ENCODE peak calls at places on chromosomes 4 and X, in six cellular contexts. N, T, V, I, R and G are unnamed samples.

GRCh38 chr4:166104623-166105022 is 231.6 kb downstream of the TLL1 start:
- DNase-seq in N (no peak), T (no peak), V (no peak), I (no peak), R (no peak), G (no peak)

GRCh38 chr4:88533088-88533790 is 9.7 kb upstream of the PYURF start:
- DNase-seq in N (no peak), T (peak; percentile 42), V (no peak), I (peak; percentile 89), R (no peak), G (peak; percentile 39)

GRCh38 chr4:180314972-180315371 is 1928.2 kb upstream of the TENM3 start:
- DNase-seq in N (peak; percentile 93), T (no peak), V (no peak), I (no peak), R (no peak), G (no peak)

GRCh38 chr4:80155286-80155982 is 41.9 kb upstream of the PRDM8 start:
- DNase-seq in N (no peak), T (no peak), V (no peak), I (peak; percentile 19), R (no peak), G (peak; percentile 62)

GRCh38 chrX:129553619-129554288 is 13.7 kb downstream of the OCRL start:
- DNase-seq in N (peak; percentile 14), T (no peak), V (no peak), I (no peak), R (no peak), G (no peak)

GRCh38 chr4:109027016-109027500 is 264.2 kb upstream of the ETNPPL start:
- DNase-seq in N (no peak), T (peak; percentile 40), V (no peak), I (no peak), R (no peak), G (no peak)

GRCh38 chr4:23022032-23022431 is 329.3 kb downstream of the GBA3 start:
- DNase-seq in N (no peak), T (peak; percentile 92), V (no peak), I (peak; percentile 78), R (no peak), G (no peak)

GRCh38 chrX:150730719-150731118 is 37.5 kb downstream of the MTMR1 start:
- DNase-seq in N (no peak), T (no peak), V (no peak), I (peak; percentile 89), R (no peak), G (peak; percentile 65)

GRCh38 chr4:48017108-48017527 is 546 bp downstream of the NIPAL1 start:
- DNase-seq in N (no peak), T (peak; percentile 54), V (no peak), I (peak; percentile 89), R (peak; percentile 68), G (peak; percentile 75)

GRCh38 chrX:41516995-41517660 is 70.0 kb downstream of the NYX start:
- DNase-seq in N (no peak), T (peak; percentile 37), V (no peak), I (no peak), R (no peak), G (no peak)

GRCh38 chrX:120680090-120680489 is 50.2 kb upstream of the C1GALT1C1 start:
- DNase-seq in N (peak; percentile 38), T (no peak), V (no peak), I (no peak), R (no peak), G (no peak)

GRCh38 chr4:186621959-186622553 is 66.7 kb upstream of the MTNR1A start:
- DNase-seq in N (no peak), T (peak; percentile 75), V (no peak), I (peak; percentile 93), R (no peak), G (peak; percentile 92)

GRCh38 chr4:81724925-81725329 is 253.2 kb upstream of the RASGEF1B start:
- DNase-seq in N (peak; percentile 89), T (peak; percentile 87), V (peak; percentile 7), I (peak; percentile 2), R (no peak), G (no peak)

GRCh38 chr4:168655182-168655581 is 158.3 kb downstream of the PALLD start:
- DNase-seq in N (peak; percentile 57), T (no peak), V (no peak), I (no peak), R (no peak), G (no peak)

GRCh38 chrX:150574824-150575409 is 6.5 kb downstream of the MTM1 start:
- DNase-seq in N (peak; percentile 75), T (peak; percentile 32), V (no peak), I (no peak), R (no peak), G (peak; percentile 16)

GRCh38 chr4:173507471-173508385 is 22.3 kb downstream of the HAND2 start:
- DNase-seq in N (no peak), T (peak; percentile 34), V (no peak), I (no peak), R (peak; percentile 83), G (no peak)

GRCh38 chr4:173506780-173507211 is 23.2 kb downstream of the HAND2 start:
- DNase-seq in N (no peak), T (peak; percentile 43), V (no peak), I (no peak), R (peak; percentile 76), G (no peak)

GRCh38 chr4:173505924-173506779 is 23.9 kb downstream of the HAND2 start:
- DNase-seq in N (peak; percentile 78), T (peak; percentile 89), V (peak; percentile 21), I (peak; percentile 77), R (peak; percentile 77), G (peak; percentile 77)

GRCh38 chr4:173509031-173510001 is 20.7 kb downstream of the HAND2 start:
- DNase-seq in N (no peak), T (peak; percentile 70), V (no peak), I (peak; percentile 86), R (peak; percentile 58), G (peak; percentile 76)

GRCh38 chr4:173508386-173509002 is 21.5 kb downstream of the HAND2 start:
- DNase-seq in N (no peak), T (peak; percentile 37), V (no peak), I (peak; percentile 50), R (peak; percentile 55), G (no peak)
- H3K27me3 ChIP-seq in N (no peaks in the 10 kb centered on the region), T (peaks cover 90% of the 10 kb centered on the region), V (peaks cover 32% of the 10 kb centered on the region), I (no peaks in the 10 kb centered on the region), R (no peaks in the 10 kb centered on the region), G (no peaks in the 10 kb centered on the region)

DNA sequence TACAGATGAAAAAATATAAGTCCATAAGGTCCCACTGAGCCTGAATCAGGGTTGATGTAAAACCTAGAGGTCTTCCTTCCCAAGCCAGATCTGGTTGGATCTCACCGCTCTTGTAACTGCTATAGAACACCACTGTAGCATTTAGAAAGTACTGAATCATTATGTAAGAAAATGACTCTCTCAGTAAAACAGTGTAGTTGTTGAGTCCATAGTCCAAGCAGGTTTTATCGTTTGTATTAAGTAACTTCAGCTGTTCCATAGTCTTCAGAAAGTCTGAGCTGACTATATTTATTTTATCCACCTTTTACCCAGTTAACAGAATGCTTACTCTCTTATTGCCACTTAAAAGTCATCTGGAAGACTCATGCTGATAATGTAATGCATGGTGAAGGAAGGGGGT is 82.2 kb downstream of the POLA1 start:
- DNase-seq in N (no peak), T (no peak), V (peak; percentile 1), I (no peak), R (no peak), G (no peak)
- H3K36me3 ChIP-seq in N (no peaks in the 10 kb centered on the region), T (no peaks in the 10 kb centered on the region), V (no peaks in the 10 kb centered on the region), I (no peaks in the 10 kb centered on the region), R (peaks cover 4% of the 10 kb centered on the region), G (no peaks in the 10 kb centered on the region)

GRCh38 chr4:91973479-91974153 is 330.1 kb upstream of the GRID2 start:
- DNase-seq in N (no peak), T (no peak), V (no peak), I (no peak), R (no peak), G (no peak)
- H3K9ac ChIP-seq in N (no peak overlapping the region), T (no peak overlapping the region), V (no peak overlapping the region), I (no peak overlapping the region), R (no peak overlapping the region), G (no peak overlapping the region)

DNA sequence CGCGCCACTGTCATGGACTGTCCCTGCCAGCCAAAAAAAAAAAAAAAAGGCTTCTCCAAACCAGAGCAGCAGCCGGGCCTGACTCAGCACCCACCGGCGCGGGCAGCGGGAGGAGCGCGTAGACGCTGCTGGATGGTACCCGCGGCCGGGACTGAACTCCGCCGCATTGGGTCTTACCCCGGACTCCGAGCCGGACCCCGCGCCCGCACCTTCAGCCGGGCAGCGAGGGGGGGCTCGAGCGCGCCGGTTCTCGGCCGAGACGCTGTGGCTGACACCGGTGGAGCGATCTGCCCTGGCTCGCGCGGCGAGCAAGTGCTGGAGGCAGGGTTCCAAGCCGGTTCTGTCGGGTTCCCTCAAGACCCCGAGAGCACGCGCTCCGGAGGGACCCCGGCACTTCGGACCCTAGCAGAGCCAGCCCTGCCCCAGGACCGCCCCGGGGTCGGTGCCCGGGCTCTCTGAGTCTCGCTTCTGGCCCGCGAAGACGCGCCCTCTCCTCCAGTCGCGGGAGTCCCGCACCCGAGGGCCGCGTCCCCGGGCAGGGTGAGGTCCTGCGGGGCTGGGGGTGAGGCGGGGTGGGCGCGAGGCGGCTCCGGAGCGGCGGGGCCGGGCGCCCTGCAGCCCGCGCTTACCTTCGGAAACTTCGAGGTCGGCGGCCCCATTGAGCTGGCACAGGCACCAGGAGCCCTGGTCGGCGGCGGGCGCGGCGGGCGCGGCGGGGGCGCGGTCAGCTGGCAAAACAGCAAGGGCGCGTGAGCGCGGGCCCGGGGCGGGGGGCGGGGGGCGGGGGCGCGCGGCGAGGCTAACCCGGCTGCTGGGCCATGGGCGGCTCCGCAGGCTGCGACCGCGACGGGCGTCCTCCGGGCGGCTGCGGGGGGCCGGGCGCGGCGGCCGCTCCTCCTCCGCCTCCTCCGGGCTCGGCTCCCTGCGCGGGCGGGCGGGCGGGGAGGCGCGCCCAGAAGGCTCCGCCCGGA is 11.8 kb upstream of the MAN2B2 start:
- DNase-seq in N (no peak), T (peak; percentile 44), V (no peak), I (peak; percentile 73), R (peak; percentile 86), G (peak; percentile 63)
- H3K27me3 ChIP-seq in N (peaks cover 68% of the 10 kb centered on the region), T (peaks cover 22% of the 10 kb centered on the region), V (peaks cover 87% of the 10 kb centered on the region), I (peaks cover 53% of the 10 kb centered on the region), R (peaks cover 31% of the 10 kb centered on the region), G (peaks cover 12% of the 10 kb centered on the region)

DNA sequence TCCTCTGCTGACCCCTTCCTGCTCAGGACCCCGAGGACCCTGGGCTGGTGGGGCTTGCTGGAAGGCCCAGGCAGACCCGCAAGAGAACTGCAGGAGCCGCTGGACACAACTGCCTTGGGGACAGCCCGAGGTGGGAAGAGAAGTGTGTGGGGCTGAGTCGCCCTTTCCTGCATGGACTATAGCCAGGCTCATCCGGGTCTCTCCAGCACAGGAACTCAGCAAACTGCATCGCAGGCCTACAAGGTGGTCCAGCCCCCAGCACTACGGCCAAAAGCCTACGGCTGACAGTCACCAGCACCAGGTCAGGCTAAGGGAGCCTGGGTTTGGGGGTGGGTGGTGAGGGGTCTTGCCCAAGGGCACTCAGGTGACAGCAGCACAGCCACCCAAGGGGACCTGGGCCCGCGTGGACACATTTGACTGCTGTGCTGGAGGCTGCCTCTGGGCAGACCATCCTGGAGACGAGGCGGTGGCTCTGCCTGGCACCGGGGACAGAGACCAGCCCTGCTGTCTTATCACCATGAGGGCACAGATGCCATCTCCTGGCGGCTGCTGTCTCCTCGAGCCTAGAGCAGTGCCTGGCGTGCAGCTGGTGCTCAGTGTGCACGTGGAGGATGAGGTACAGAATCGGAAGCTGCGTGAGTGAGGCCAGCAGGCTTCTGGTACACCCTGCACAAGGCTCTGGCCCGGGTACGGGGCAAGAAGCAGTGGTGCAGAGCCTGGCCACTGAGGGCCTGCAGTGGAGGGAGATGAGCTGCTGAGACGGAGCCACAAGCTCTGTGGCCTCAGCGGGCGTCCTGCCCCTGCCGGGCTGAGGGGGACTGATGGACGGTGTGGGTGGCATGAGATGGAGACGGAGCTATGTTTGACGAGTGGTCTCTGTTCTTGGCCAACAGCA is 15.1 kb downstream of the LRPAP1 start:
- DNase-seq in N (no peak), T (no peak), V (no peak), I (no peak), R (no peak), G (no peak)
- H3K36me3 ChIP-seq in N (no peaks in the 10 kb centered on the region), T (peaks cover 14% of the 10 kb centered on the region), V (peaks cover 41% of the 10 kb centered on the region), I (no peaks in the 10 kb centered on the region), R (no peaks in the 10 kb centered on the region), G (peaks cover 82% of the 10 kb centered on the region)